ENCODE peak calls at places on chromosome 5, in nine cellular contexts. T is B cell; D is H4; E is WERI-Rb-1; S is hepatocyte; A is CD8-positive, alpha-beta memory T cell; O is foreskin fibroblast; Z is iris pigment epithelial cell; M is substantia nigra. Q is an unnamed sample.

GRCh38 chr5:127562252-127562651 is 44.8 kb downstream of the PRRC1 start:
- DNase-seq in S (peak; percentile 30), E (peak; percentile 40), O (no peak), Z (peak; percentile 11), T (no peak), A (no peak), D (peak; percentile 22), M (no peak), Q (no peak)

GRCh38 chr5:163509288-163510040 is 4.0 kb downstream of the MAT2B start:
- DNase-seq in E (no peak), D (no peak), T (no peak), M (no peak), O (peak; percentile 21), S (peak; percentile 44), A (no peak), Z (peak; percentile 85), Q (no peak)

GRCh38 chr5:36985387-36985786 is 108.8 kb downstream of the NIPBL start:
- DNase-seq in Z (peak; percentile 78), T (no peak), A (no peak), S (no peak), O (no peak), M (no peak), D (peak; percentile 56), E (no peak), Q (no peak)

GRCh38 chr5:73693573-73694061 is 67.6 kb downstream of the ARHGEF28 start:
- DNase-seq in D (no peak), Z (peak; percentile 68), S (peak; percentile 32), E (peak; percentile 15), M (no peak), T (no peak), O (peak; percentile 41), A (no peak), Q (no peak)

GRCh38 chr5:149455889-149456409 is 76.9 kb upstream of the IL17B start:
- DNase-seq in A (no peak), D (peak; percentile 53), Z (peak; percentile 82), M (no peak), E (no peak), S (peak; percentile 55), O (peak; percentile 57), T (no peak), Q (no peak)

GRCh38 chr5:80711938-80712337 is 57.2 kb upstream of the DHFR start:
- DNase-seq in D (peak; percentile 57), E (peak; percentile 83), A (no peak), M (no peak), Z (peak; percentile 34), O (peak; percentile 6), S (peak; percentile 34), T (no peak), Q (no peak)

GRCh38 chr5:25850581-25850980 is 1187.8 kb downstream of the CDH9 start:
- DNase-seq in D (no peak), M (no peak), S (peak; percentile 5), Z (no peak), O (no peak), T (no peak), A (no peak), E (no peak), Q (no peak)

GRCh38 chr5:132195727-132196126 is 31.9 kb downstream of the P4HA2 start:
- DNase-seq in S (no peak), E (no peak), M (no peak), A (no peak), D (no peak), T (no peak), O (no peak), Z (no peak), Q (no peak)

GRCh38 chr5:83035373-83036170 is 41.6 kb downstream of the TMEM167A start:
- DNase-seq in O (no peak), S (no peak), E (no peak), M (peak; percentile 36), D (peak; percentile 9), A (no peak), Z (no peak), T (no peak), Q (peak; percentile 67)

GRCh38 chr5:132183723-132184122 is 43.9 kb downstream of the P4HA2 start:
- DNase-seq in T (no peak), Z (peak; percentile 65), D (no peak), M (no peak), A (no peak), S (no peak), E (no peak), O (no peak), Q (no peak)

GRCh38 chr5:89064054-89064453 is 181.1 kb upstream of the MEF2C start:
- DNase-seq in T (no peak), S (no peak), Z (no peak), D (peak; percentile 48), M (no peak), A (no peak), E (no peak), O (no peak), Q (no peak)

GRCh38 chr5:136123236-136123768 is 9.3 kb upstream of the SMAD5 start:
- DNase-seq in T (no peak), O (peak; percentile 7), M (no peak), E (no peak), D (peak; percentile 78), S (peak; percentile 72), A (no peak), Z (peak; percentile 23), Q (no peak)

GRCh38 chr5:67181648-67182218 is 14.9 kb downstream of the CD180 start:
- DNase-seq in E (no peak), S (no peak), D (no peak), A (no peak), Z (no peak), M (no peak), T (no peak), O (no peak), Q (no peak)

GRCh38 chr5:2012885-2013284 is 130.2 kb upstream of the IRX4 start:
- DNase-seq in A (no peak), O (no peak), T (no peak), E (no peak), S (no peak), D (no peak), M (no peak), Z (no peak), Q (no peak)

GRCh38 chr5:69187342-69187741 is 2.0 kb upstream of the CENPH start:
- DNase-seq in T (no peak), A (no peak), O (no peak), D (no peak), E (no peak), M (no peak), S (no peak), Z (no peak), Q (no peak)

GRCh38 chr5:64680289-64680688 is 10.0 kb upstream of the SHISAL2B start:
- DNase-seq in D (peak; percentile 21), T (no peak), M (no peak), S (peak; percentile 17), O (no peak), Z (no peak), E (peak; percentile 48), A (no peak), Q (no peak)

GRCh38 chr5:110625376-110625999 is 101.0 kb downstream of the TMEM232 start:
- DNase-seq in T (no peak), S (peak; percentile 57), E (no peak), A (no peak), Z (peak; percentile 46), M (no peak), D (peak; percentile 45), O (peak; percentile 7), Q (no peak)

GRCh38 chr5:123120197-123120596 is 31.2 kb downstream of the PRDM6 start:
- DNase-seq in Z (no peak), M (no peak), A (no peak), D (peak; percentile 54), T (no peak), S (no peak), E (peak; percentile 25), O (no peak), Q (no peak)

GRCh38 chr5:76971471-76971870 is 18.6 kb downstream of the CRHBP start:
- DNase-seq in M (no peak), O (no peak), A (no peak), E (peak; percentile 66), Z (peak; percentile 17), S (no peak), D (no peak), T (no peak), Q (no peak)

GRCh38 chr5:33118761-33119415 is 321.9 kb upstream of the TARS1 start:
- DNase-seq in E (no peak), S (no peak), M (no peak), A (no peak), O (no peak), T (no peak), Z (no peak), D (no peak), Q (no peak)

GRCh38 chr5:139342423-139342723 is 719 bp downstream of the PAIP2 start:
- DNase-seq in E (no peak), O (no peak), M (no peak), A (peak; percentile 80), S (no peak), Z (no peak), D (no peak), T (peak; percentile 82), Q (no peak)

GRCh38 chr5:172911628-172911880 is 47.7 kb upstream of the RPL26L1 start:
- DNase-seq in T (no peak), S (no peak), A (no peak), O (no peak), M (no peak), D (no peak), Z (no peak), E (no peak), Q (no peak)